ENCODE peak calls at places on chromosomes 6 and 20, in five cellular contexts. W, Q, U, G and R are unnamed samples.

GRCh38 chr6:132937466-132937906 is 123.1 kb downstream of the RPS12 start:
- DNase-seq in Q (no peak), G (peak; percentile 42), W (no peak), U (peak; percentile 44), R (no peak)

GRCh38 chr20:32920530-32921298 is 62.0 kb downstream of the EFCAB8 start:
- DNase-seq in U (no peak), G (no peak), W (no peak), Q (no peak), R (no peak)

GRCh38 chr20:18287546-18287914 is 797 bp upstream of the ZNF133 start:
- DNase-seq in W (no peak), G (no peak), U (no peak), Q (no peak), R (no peak)

GRCh38 chr20:63897978-63898561 is 3.1 kb downstream of the DNAJC5 start:
- DNase-seq in Q (no peak), G (no peak), U (no peak), W (no peak), R (no peak)

GRCh38 chr6:4884646-4885427 is 108.6 kb downstream of the CDYL start:
- DNase-seq in U (no peak), W (no peak), G (no peak), Q (no peak), R (no peak)

GRCh38 chr6:132261354-132261753 is 139.9 kb downstream of the MOXD1 start:
- DNase-seq in W (no peak), Q (no peak), U (peak; percentile 12), G (peak; percentile 14), R (no peak)

GRCh38 chr20:23624307-23624706 is 13.4 kb downstream of the CST3 start:
- DNase-seq in W (no peak), Q (no peak), G (peak; percentile 65), U (no peak), R (no peak)

GRCh38 chr6:44040786-44041185 is 86.5 kb downstream of the MRPL14 start:
- DNase-seq in Q (no peak), W (no peak), G (no peak), U (no peak), R (no peak)

GRCh38 chr20:51410586-51411325 is 131.8 kb downstream of the NFATC2 start:
- DNase-seq in G (no peak), U (no peak), Q (no peak), W (no peak), R (no peak)

GRCh38 chr6:119915971-119916370 is 566.4 kb upstream of the MAN1A1 start:
- DNase-seq in W (no peak), Q (no peak), U (no peak), G (no peak), R (no peak)

GRCh38 chr6:117947234-117947633 is 40.2 kb downstream of the SLC35F1 start:
- DNase-seq in G (no peak), Q (no peak), W (no peak), U (no peak), R (no peak)

GRCh38 chr6:116405147-116405546 is 34.4 kb downstream of the DSE start:
- DNase-seq in G (peak; percentile 70), U (peak; percentile 84), W (no peak), Q (no peak), R (no peak)

GRCh38 chr6:52603000-52603795 is 26.3 kb upstream of the TRAM2 start:
- DNase-seq in U (peak; percentile 83), W (no peak), G (peak; percentile 83), Q (no peak), R (no peak)

GRCh38 chr6:147806697-147807096 is 298.2 kb downstream of the SAMD5 start:
- DNase-seq in Q (no peak), W (no peak), U (no peak), G (no peak), R (no peak)

GRCh38 chr6:88492824-88493223 is 326.7 kb upstream of the CNR1 start:
- DNase-seq in Q (no peak), U (peak; percentile 28), G (peak; percentile 54), W (no peak), R (no peak)

GRCh38 chr20:24376523-24377085 is 92.8 kb upstream of the SYNDIG1 start:
- DNase-seq in Q (no peak), U (peak; percentile 44), W (no peak), G (peak; percentile 38), R (no peak)

GRCh38 chr20:34475979-34476736 is 40.1 kb upstream of the DYNLRB1 start:
- DNase-seq in W (peak; percentile 34), G (no peak), U (peak; percentile 21), Q (peak; percentile 8), R (no peak)

GRCh38 chr6:13508711-13509705 is 21.6 kb upstream of the GFOD1 start:
- DNase-seq in W (no peak), G (no peak), U (peak; percentile 44), Q (no peak), R (no peak)

GRCh38 chr6:158760618-158761250 is 58.4 kb downstream of the EZR start:
- DNase-seq in Q (no peak), W (no peak), U (no peak), G (no peak), R (no peak)

GRCh38 chr6:54801669-54802068 is 44.9 kb upstream of the FAM83B start:
- DNase-seq in Q (no peak), G (peak; percentile 90), U (peak; percentile 93), W (no peak), R (no peak)

GRCh38 chr6:130159876-130160415 is 62.8 kb downstream of the SAMD3 start:
- DNase-seq in W (no peak), Q (no peak), G (peak; percentile 6), U (no peak), R (no peak)

GRCh38 chr20:13382786-13383185 is 161.7 kb downstream of the ISM1 start:
- DNase-seq in U (no peak), W (no peak), Q (no peak), G (no peak), R (no peak)